ENCODE peak calls at places on chromosomes 4 and X, in five cellular contexts. R is PC-9, K is heart left ventricle, Q is Panc1, V is body of pancreas. I is an unnamed sample. For H3K4me1, the result is how much of the 10 kb centered on the place peaks cover.

GRCh38 chr4:101066586-101066985 is 280.7 kb downstream of the PPP3CA start:
- DNase-seq in K (no peak), Q (no peak), V (no peak), R (no peak), I (no peak)

GRCh38 chr4:119050501-119051090 is 85.0 kb upstream of the MYOZ2 start:
- DNase-seq in V (no peak), K (no peak), R (no peak), Q (no peak), I (no peak)

GRCh38 chrX:1598876-1599790 is 7.7 kb downstream of the AKAP17A start:
- DNase-seq in R (no peak), K (no peak), Q (no peak), V (no peak), I (no peak)

GRCh38 chr4:54439831-54440243 is 210.7 kb downstream of the PDGFRA start:
- DNase-seq in V (peak), Q (no peak), R (no peak), K (no peak), I (peak)

GRCh38 chrX:9003041-9003440 is 30.9 kb downstream of the FAM9B start:
- DNase-seq in Q (no peak), K (no peak), R (no peak), V (no peak), I (no peak)

GRCh38 chr4:48960988-48961635 is 25.0 kb upstream of the CWH43 start:
- DNase-seq in V (no peak), R (no peak), K (no peak), Q (no peak), I (no peak)

GRCh38 chr4:44313702-44314101 is 134.9 kb downstream of the KCTD8 start:
- DNase-seq in R (no peak), K (no peak), V (no peak), Q (no peak), I (no peak)

GRCh38 chr4:162010362-162010761 is 153.4 kb downstream of the FSTL5 start:
- DNase-seq in K (no peak), Q (no peak), V (no peak), R (no peak), I (no peak)

GRCh38 chrX:134423606-134424005 is 36.4 kb upstream of the HPRT1 start:
- DNase-seq in R (no peak), K (no peak), Q (no peak), V (no peak), I (no peak)
- TF ChIP-seq CTCF in R (peak), K (peak), Q (peak), V (peak), I (no peak)

GRCh38 chr4:56953680-56954520 is 23.5 kb downstream of the NOA1 start:
- DNase-seq in K (no peak), Q (no peak), R (no peak), V (no peak), I (no peak)

GRCh38 chr4:56959064-56959463 is 18.3 kb downstream of the NOA1 start:
- DNase-seq in V (no peak), K (no peak), Q (no peak), R (no peak), I (no peak)

GRCh38 chr4:56961107-56961500 is 16.3 kb downstream of the NOA1 start:
- DNase-seq in K (no peak), R (no peak), Q (no peak), V (no peak), I (no peak)

GRCh38 chr4:56958111-56958517 is 19.3 kb downstream of the NOA1 start:
- DNase-seq in V (peak), Q (no peak), R (no peak), K (peak), I (peak)
- H3K27ac ChIP-seq in V (no peak), Q (no peak), R (no peak), K (peak), I (peak)

GRCh38 chr4:184403384-184403781 is 71.0 kb downstream of the IRF2 start:
- DNase-seq in R (no peak), V (no peak), Q (no peak), K (no peak), I (no peak)

GRCh38 chr4:184401397-184402171 is 72.8 kb downstream of the IRF2 start:
- DNase-seq in Q (no peak), K (no peak), V (no peak), R (no peak), I (no peak)

GRCh38 chr4:184402740-184403383 is 71.5 kb downstream of the IRF2 start:
- DNase-seq in V (no peak), K (no peak), R (no peak), Q (no peak), I (no peak)

GRCh38 chr4:184402239-184402638 is 72.1 kb downstream of the IRF2 start:
- DNase-seq in K (no peak), R (no peak), Q (no peak), V (no peak), I (no peak)

DNA sequence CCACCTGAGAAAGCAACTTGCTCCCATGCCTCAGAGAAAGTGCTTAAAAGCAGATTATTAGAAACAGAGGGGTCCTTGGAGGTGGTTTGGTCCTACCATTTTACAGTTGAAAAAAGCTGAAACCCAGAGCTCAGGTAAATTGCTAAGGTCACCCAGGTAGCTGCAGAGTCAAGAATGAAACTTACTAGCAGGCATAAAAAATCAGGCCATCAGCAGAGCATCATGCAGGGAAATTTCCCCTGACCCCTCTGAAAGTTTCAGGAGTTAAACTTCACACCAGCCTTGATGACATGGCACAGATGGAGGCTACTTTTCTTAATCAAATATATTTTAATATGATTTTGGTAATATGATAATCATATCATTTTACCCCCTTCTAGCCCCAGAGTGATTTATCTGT is 70.3 kb downstream of the IRF2 start:
- DNase-seq in Q (no peak), R (no peak), K (no peak), V (no peak), I (no peak)
- H3K4me1 ChIP-seq in Q (under half), R (under half), K (half or more), V (under half), I (under half)

DNA sequence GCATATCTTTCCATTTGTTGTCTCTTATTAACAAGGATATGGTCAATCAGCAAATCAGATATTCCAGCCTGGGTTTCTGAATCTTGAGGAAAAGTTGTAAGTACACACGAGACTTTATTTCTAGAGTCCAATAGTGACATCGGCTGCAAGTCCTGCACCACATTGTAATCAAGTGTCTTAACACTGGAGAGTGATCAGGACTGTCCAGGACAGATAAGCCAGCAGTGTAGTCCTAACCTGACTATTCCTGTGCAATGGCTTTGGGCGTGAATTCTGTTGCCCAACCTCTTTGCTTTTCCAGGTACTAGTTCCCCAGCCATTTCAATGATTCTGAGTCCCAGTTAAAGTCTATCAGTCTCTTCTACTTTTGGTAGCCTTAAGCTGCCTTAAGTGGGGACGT is 395.0 kb downstream of the PCDH10 start:
- DNase-seq in K (no peak), Q (no peak), V (no peak), R (no peak), I (no peak)
- TF ChIP-seq CTCF in K (no peak), Q (no peak), V (no peak), R (no peak), I (no peak)

GRCh38 chr4:185211641-185212040 is 2.2 kb downstream of the SNX25 start:
- DNase-seq in R (no peak), V (no peak), K (no peak), Q (no peak), I (no peak)
- H3K27ac ChIP-seq in R (no peak), V (peak), K (no peak), Q (peak), I (peak)

GRCh38 chr4:8277356-8278008 is 7.9 kb downstream of the HTRA3 start:
- DNase-seq in V (no peak), Q (no peak), K (peak), R (no peak), I (no peak)

GRCh38 chr4:8275511-8275910 is 6.0 kb downstream of the HTRA3 start:
- DNase-seq in K (peak), Q (no peak), V (no peak), R (no peak), I (no peak)

GRCh38 chr4:8274772-8275241 is 5.3 kb downstream of the HTRA3 start:
- DNase-seq in K (peak), Q (no peak), V (peak), R (no peak), I (peak)

GRCh38 chr4:8278009-8278395 is 8.4 kb downstream of the HTRA3 start:
- DNase-seq in R (no peak), K (peak), Q (no peak), V (no peak), I (no peak)

DNA sequence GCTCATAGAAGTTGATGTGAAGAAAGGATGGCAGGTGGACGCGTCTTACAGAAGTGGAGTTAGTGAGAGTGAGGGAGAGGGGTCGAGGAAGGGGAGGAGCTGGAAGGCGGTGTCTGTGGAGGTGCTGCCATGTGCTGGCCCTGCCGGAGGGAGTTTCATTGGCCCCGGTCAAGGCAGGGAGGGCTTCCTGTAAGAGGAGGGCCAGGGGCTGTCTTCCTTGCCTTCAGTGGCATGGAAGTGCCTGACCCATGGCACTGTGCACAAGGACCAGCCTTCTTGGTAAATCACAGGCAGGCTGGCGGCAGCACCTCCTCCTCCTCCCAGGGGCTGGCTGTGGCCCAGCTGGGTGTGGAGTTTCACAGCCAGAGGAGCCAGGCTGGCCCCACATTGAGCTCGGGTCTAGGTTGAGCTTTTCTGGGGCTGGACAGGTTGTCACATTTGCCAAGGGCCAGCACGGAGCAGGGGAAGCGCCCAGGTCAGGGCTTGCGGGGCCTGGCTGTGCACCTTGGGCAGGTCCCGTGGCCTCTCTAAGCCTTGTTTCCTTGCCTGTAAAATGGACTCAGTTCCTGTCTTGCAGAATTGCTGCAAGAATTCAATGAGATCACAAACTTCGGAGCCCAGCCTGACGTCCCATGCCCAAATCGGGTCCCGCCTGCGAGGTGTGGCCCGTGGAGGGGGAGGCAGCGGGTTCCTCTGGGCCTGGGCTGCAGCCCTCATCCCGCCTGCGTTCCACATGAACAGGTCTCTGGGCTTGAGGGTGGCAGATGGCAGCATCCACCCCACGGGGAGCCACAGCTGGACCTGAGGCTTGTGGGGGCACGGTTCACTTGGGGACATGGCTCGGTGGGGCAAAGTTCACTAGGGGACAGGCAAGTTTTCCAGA is 7.0 kb downstream of the HTRA3 start:
- DNase-seq in K (peak), V (no peak), Q (no peak), R (no peak), I (no peak)
- H3K4me1 ChIP-seq in K (half or more), V (under half), Q (under half), R (under half), I (under half)

DNA sequence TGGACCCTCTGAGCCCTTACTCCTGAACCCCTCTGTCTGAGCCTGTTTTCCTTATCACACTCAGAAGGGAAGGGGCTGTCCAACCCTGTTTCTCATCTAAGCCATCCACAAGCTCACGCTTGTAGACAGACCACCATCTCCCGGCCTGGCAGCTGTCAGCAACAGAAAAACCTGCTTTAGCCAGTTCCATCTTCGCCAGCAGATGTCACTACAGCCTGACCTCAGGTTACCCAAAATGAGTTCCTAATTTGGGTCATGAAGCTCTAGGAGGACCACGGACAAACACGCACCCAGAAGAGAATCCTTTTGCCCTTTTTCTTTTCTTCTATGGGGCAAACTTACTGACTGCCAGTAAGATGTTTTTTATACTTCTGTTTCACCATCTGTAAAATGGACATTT is 445.4 kb downstream of the BCOR start:
- DNase-seq in Q (no peak), V (no peak), R (no peak), K (no peak), I (no peak)
- TF ChIP-seq CTCF in Q (peak), V (peak), R (no peak), K (peak), I (peak)

DNA sequence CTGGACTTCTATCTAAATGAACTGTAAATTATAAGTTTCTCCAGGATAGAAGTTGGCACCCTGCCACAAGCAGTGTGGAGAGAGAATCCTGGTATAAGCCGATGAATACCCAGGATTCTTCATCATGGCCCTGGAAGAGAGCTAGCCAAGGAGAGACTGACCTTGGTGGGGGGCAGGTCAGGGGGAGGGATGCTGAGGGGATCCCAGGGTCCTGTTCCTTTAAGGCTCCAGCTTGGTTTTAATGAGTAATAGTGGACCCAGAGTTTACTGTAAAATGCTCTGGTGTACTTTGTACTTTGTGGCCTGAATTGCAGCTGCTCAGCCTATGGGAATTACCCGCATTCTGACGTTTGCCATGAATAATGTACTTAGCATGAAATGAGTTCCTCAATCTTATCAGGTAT is 16.9 kb downstream of the RASSF6 start:
- DNase-seq in K (no peak), V (peak), Q (no peak), R (no peak), I (peak)
- H3K27ac ChIP-seq in K (no peak), V (peak), Q (no peak), R (no peak), I (peak)

GRCh38 chr4:1758306-1759121 is 34.6 kb upstream of the FGFR3 start:
- DNase-seq in V (no peak), R (no peak), K (no peak), Q (no peak), I (no peak)
- H3K4me1 ChIP-seq in V (under half), R (under half), K (under half), Q (under half), I (under half)

GRCh38 chrX:63050225-63050624 is 300.9 kb downstream of the SPIN4 start:
- DNase-seq in V (no peak), Q (peak), R (no peak), K (no peak), I (no peak)
- TF ChIP-seq CTCF in V (peak), Q (peak), R (peak), K (no peak), I (no peak)

I was measured in transverse colon.